ENCODE peak calls at places on chromosomes 12 and 14, in seven cellular contexts. L is AG20443; Q is prostate gland; S is T-helper 1 cell; M is HT-29; X is stimulated activated CD4-positive, alpha-beta T cell treated with anti-CD3 and anti-CD28 coated beads, TNF-alpha, amount 100 ng/mL, for 4 hours; N is WERI-Rb-1. F is an unnamed sample.

GRCh38 chr14:72880820-72881219 is 13.1 kb downstream of the DPF3 start:
- DNase-seq in L (no peak), Q (no peak), S (no peak), M (no peak), X (no peak), N (no peak), F (no peak)

GRCh38 chr12:131853832-131854797 is 25.9 kb downstream of the MMP17 start:
- DNase-seq in L (no peak), Q (no peak), S (no peak), M (no peak), X (no peak), N (no peak), F (peak)

GRCh38 chr12:117526756-117527479 is 165.5 kb upstream of the NOS1 start:
- DNase-seq in L (no peak), Q (no peak), S (no peak), M (no peak), X (no peak), N (no peak), F (no peak)

GRCh38 chr12:19550626-19551025 is 111.3 kb downstream of the AEBP2 start:
- DNase-seq in L (no peak), Q (no peak), S (no peak), M (no peak), X (no peak), N (no peak), F (no peak)

GRCh38 chr14:66910306-66910705 is 278.9 kb upstream of the GARIN2 start:
- DNase-seq in L (peak), Q (no peak), S (no peak), M (no peak), X (no peak), N (no peak), F (no peak)

GRCh38 chr14:94306047-94306978 is 13.2 kb upstream of the SERPINA10 start:
- DNase-seq in L (no peak), Q (no peak), S (no peak), M (no peak), X (no peak), N (no peak), F (no peak)

GRCh38 chr12:71556881-71557280 is 106.8 kb downstream of the ZFC3H1 start:
- DNase-seq in L (peak), Q (no peak), S (no peak), M (no peak), X (no peak), N (no peak), F (peak)

GRCh38 chr12:101327547-101327946 is 47.6 kb downstream of the UTP20 start:
- DNase-seq in L (no peak), Q (no peak), S (no peak), M (no peak), X (no peak), N (no peak), F (no peak)

GRCh38 chr12:132367401-132367851 is 38.0 kb upstream of the GALNT9 start:
- DNase-seq in L (peak), Q (no peak), S (no peak), M (no peak), X (no peak), N (no peak), F (no peak)

GRCh38 chr14:100674897-100675618 is 51.6 kb upstream of the DLK1 start:
- DNase-seq in L (no peak), Q (no peak), S (no peak), M (no peak), X (no peak), N (no peak), F (no peak)

GRCh38 chr12:68867606-68868005 is 59.6 kb downstream of the MDM2 start:
- DNase-seq in L (no peak), Q (no peak), S (no peak), M (no peak), X (no peak), N (no peak), F (no peak)

GRCh38 chr12:101789171-101789570 is 41.6 kb downstream of the GNPTAB start:
- DNase-seq in L (no peak), Q (no peak), S (no peak), M (no peak), X (no peak), N (no peak), F (no peak)

F was measured in DMS53.